ENCODE peak calls at places on chromosomes 6 and 20, in seven cellular contexts. One of them, this sample, is unnamed.

GRCh38 chr6:54579011-54579410 is 267.6 kb upstream of the FAM83B start:
- DNase-seq in HepG2: no peak
- DNase-seq in HCT116: no peak
- DNase-seq in NT2/D1: peak; percentile 18
- DNase-seq in H1: no peak
- DNase-seq in K562: no peak
- DNase-seq in SK-N-SH: no peak
- DNase-seq in this sample: no peak

GRCh38 chr6:68012822-68013221 is 622.3 kb upstream of the ADGRB3 start:
- DNase-seq in NT2/D1: no peak
- DNase-seq in HepG2: no peak
- DNase-seq in H1: no peak
- DNase-seq in HCT116: no peak
- DNase-seq in SK-N-SH: no peak
- DNase-seq in K562: no peak
- DNase-seq in this sample: no peak

GRCh38 chr20:60031107-60031506 is 72.9 kb downstream of the CDH26 start:
- DNase-seq in SK-N-SH: no peak
- DNase-seq in H1: no peak
- DNase-seq in HepG2: no peak
- DNase-seq in HCT116: no peak
- DNase-seq in NT2/D1: no peak
- DNase-seq in K562: no peak
- DNase-seq in this sample: no peak

GRCh38 chr20:34195355-34195754 is 45.9 kb upstream of the ASIP start:
- DNase-seq in K562: no peak
- DNase-seq in HCT116: no peak
- DNase-seq in H1: no peak
- DNase-seq in HepG2: no peak
- DNase-seq in NT2/D1: no peak
- DNase-seq in SK-N-SH: no peak
- DNase-seq in this sample: no peak

GRCh38 chr6:136429264-136429663 is 121.0 kb downstream of the MAP7 start:
- DNase-seq in HCT116: no peak
- DNase-seq in HepG2: no peak
- DNase-seq in SK-N-SH: peak; percentile 28
- DNase-seq in NT2/D1: no peak
- DNase-seq in K562: no peak
- DNase-seq in H1: no peak
- DNase-seq in this sample: no peak

GRCh38 chr20:56422131-56422823 is 10.2 kb downstream of the CASS4 start:
- DNase-seq in HepG2: peak; percentile 81
- DNase-seq in NT2/D1: no peak
- DNase-seq in SK-N-SH: no peak
- DNase-seq in H1: no peak
- DNase-seq in HCT116: peak; percentile 38
- DNase-seq in K562: no peak
- DNase-seq in this sample: no peak

GRCh38 chr20:14632906-14633305 is 295.5 kb upstream of the FLRT3 start:
- DNase-seq in SK-N-SH: no peak
- DNase-seq in H1: no peak
- DNase-seq in K562: no peak
- DNase-seq in HepG2: peak; percentile 20
- DNase-seq in NT2/D1: no peak
- DNase-seq in HCT116: no peak
- DNase-seq in this sample: no peak

GRCh38 chr6:106870069-106870468 is 104.5 kb downstream of the CD24 start:
- DNase-seq in K562: no peak
- DNase-seq in H1: no peak
- DNase-seq in HCT116: no peak
- DNase-seq in SK-N-SH: no peak
- DNase-seq in HepG2: peak; percentile 29
- DNase-seq in NT2/D1: no peak
- DNase-seq in this sample: no peak

GRCh38 chr20:19252670-19253120 is 40.3 kb downstream of the SLC24A3 start:
- DNase-seq in HepG2: no peak
- DNase-seq in SK-N-SH: no peak
- DNase-seq in K562: no peak
- DNase-seq in H1: no peak
- DNase-seq in HCT116: no peak
- DNase-seq in NT2/D1: no peak
- DNase-seq in this sample: no peak

GRCh38 chr6:15754035-15754705 is 91.3 kb upstream of the DTNBP1 start:
- DNase-seq in SK-N-SH: peak; percentile 25
- DNase-seq in H1: no peak
- DNase-seq in NT2/D1: no peak
- DNase-seq in HCT116: no peak
- DNase-seq in K562: peak; percentile 25
- DNase-seq in HepG2: no peak
- DNase-seq in this sample: no peak

GRCh38 chr6:4259391-4259790 is 124.0 kb upstream of the ECI2 start:
- DNase-seq in NT2/D1: no peak
- DNase-seq in SK-N-SH: no peak
- DNase-seq in H1: no peak
- DNase-seq in HCT116: no peak
- DNase-seq in K562: no peak
- DNase-seq in HepG2: no peak
- DNase-seq in this sample: no peak

GRCh38 chr6:5261545-5262109 is 314 bp downstream of the FARS2 start:
- DNase-seq in SK-N-SH: no peak
- DNase-seq in K562: no peak
- DNase-seq in H1: no peak
- DNase-seq in HCT116: no peak
- DNase-seq in HepG2: no peak
- DNase-seq in NT2/D1: no peak
- DNase-seq in this sample: no peak

GRCh38 chr6:19988555-19988954 is 151.4 kb downstream of the ID4 start:
- DNase-seq in K562: no peak
- DNase-seq in SK-N-SH: no peak
- DNase-seq in HepG2: peak; percentile 8
- DNase-seq in H1: no peak
- DNase-seq in HCT116: no peak
- DNase-seq in NT2/D1: no peak
- DNase-seq in this sample: no peak

GRCh38 chr6:24667378-24667803 is 514 bp downstream of the ACOT13 start:
- DNase-seq in HCT116: no peak
- DNase-seq in NT2/D1: no peak
- DNase-seq in SK-N-SH: peak; percentile 11
- DNase-seq in H1: no peak
- DNase-seq in HepG2: peak; percentile 54
- DNase-seq in K562: peak; percentile 24
- DNase-seq in this sample: no peak

GRCh38 chr20:44819936-44820335 is 9.6 kb upstream of the RIMS4 start:
- DNase-seq in NT2/D1: no peak
- DNase-seq in HCT116: no peak
- DNase-seq in HepG2: no peak
- DNase-seq in SK-N-SH: no peak
- DNase-seq in H1: no peak
- DNase-seq in K562: no peak
- DNase-seq in this sample: no peak

GRCh38 chr20:2518558-2518957 is 9.8 kb upstream of the ZNF343 start:
- DNase-seq in H1: no peak
- DNase-seq in K562: no peak
- DNase-seq in SK-N-SH: no peak
- DNase-seq in HepG2: no peak
- DNase-seq in HCT116: no peak
- DNase-seq in NT2/D1: no peak
- DNase-seq in this sample: no peak

GRCh38 chr6:111441678-111442243 is 41.3 kb downstream of the REV3L start:
- DNase-seq in HepG2: no peak
- DNase-seq in SK-N-SH: no peak
- DNase-seq in K562: no peak
- DNase-seq in NT2/D1: no peak
- DNase-seq in HCT116: no peak
- DNase-seq in H1: no peak
- DNase-seq in this sample: no peak

GRCh38 chr20:9021699-9022098 is 47.2 kb upstream of the PLCB4 start:
- DNase-seq in K562: peak; percentile 7
- DNase-seq in NT2/D1: peak; percentile 70
- DNase-seq in HCT116: no peak
- DNase-seq in SK-N-SH: no peak
- DNase-seq in H1: peak; percentile 43
- DNase-seq in HepG2: no peak
- DNase-seq in this sample: no peak

GRCh38 chr6:122657601-122658000 is 47.4 kb downstream of the PKIB start:
- DNase-seq in NT2/D1: no peak
- DNase-seq in K562: no peak
- DNase-seq in HepG2: no peak
- DNase-seq in H1: no peak
- DNase-seq in HCT116: no peak
- DNase-seq in SK-N-SH: no peak
- DNase-seq in this sample: no peak

GRCh38 chr20:62485062-62485700 is 9.4 kb upstream of the GATA5 start:
- DNase-seq in NT2/D1: no peak
- DNase-seq in HepG2: no peak
- DNase-seq in HCT116: no peak
- DNase-seq in K562: peak; percentile 67
- DNase-seq in H1: no peak
- DNase-seq in SK-N-SH: no peak
- DNase-seq in this sample: no peak

GRCh38 chr6:109420751-109421150 is 19.7 kb downstream of the PPIL6 start:
- DNase-seq in K562: no peak
- DNase-seq in SK-N-SH: no peak
- DNase-seq in HCT116: no peak
- DNase-seq in NT2/D1: no peak
- DNase-seq in HepG2: no peak
- DNase-seq in H1: no peak
- DNase-seq in this sample: no peak

GRCh38 chr6:154593122-154593521 is 82.6 kb upstream of the CNKSR3 start:
- DNase-seq in NT2/D1: no peak
- DNase-seq in HepG2: peak; percentile 16
- DNase-seq in HCT116: no peak
- DNase-seq in H1: no peak
- DNase-seq in K562: peak; percentile 52
- DNase-seq in SK-N-SH: no peak
- DNase-seq in this sample: no peak

GRCh38 chr6:129544892-129545612 is 164.9 kb downstream of the ARHGAP18 start:
- DNase-seq in NT2/D1: no peak
- DNase-seq in K562: no peak
- DNase-seq in HepG2: no peak
- DNase-seq in SK-N-SH: no peak
- DNase-seq in H1: no peak
- DNase-seq in HCT116: no peak
- DNase-seq in this sample: no peak

GRCh38 chr20:36573798-36574277 is 441 bp downstream of the TGIF2 start:
- DNase-seq in H1: no peak
- DNase-seq in HepG2: peak; percentile 48
- DNase-seq in K562: peak; percentile 66
- DNase-seq in HCT116: no peak
- DNase-seq in NT2/D1: no peak
- DNase-seq in SK-N-SH: peak; percentile 73
- DNase-seq in this sample: no peak

DNA sequence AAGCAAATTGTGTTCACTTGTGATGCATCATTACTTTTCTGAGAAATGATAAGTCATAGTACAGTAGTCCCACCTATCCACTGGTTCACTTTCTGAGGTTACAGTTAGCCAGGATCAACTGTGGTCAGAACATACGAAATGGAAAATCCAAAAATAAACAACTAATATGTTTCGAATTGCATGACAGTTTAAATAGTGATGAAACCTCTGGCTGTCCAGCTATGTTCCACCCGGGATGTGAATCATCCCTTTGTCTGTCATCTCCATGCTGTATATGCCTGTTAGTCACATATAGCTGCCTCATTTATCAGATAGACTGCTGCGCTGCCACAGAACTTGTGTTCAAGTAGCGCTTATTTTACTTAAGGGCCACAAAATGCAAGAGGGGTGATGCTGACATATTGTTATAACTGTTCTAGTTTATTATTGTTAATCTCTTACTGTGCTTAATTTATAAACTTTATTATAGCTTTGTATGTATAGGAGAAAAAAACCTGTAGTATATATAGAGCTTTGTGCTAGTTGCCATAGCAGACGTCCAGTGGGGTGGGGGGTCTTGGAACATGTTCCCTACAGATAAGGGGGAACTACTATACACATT is 29.2 kb downstream of the AFDN start:
- DNase-seq in HepG2: peak; percentile 96
- DNase-seq in NT2/D1: no peak
- DNase-seq in HCT116: peak; percentile 19
- DNase-seq in H1: no peak
- DNase-seq in K562: peak; percentile 54
- DNase-seq in SK-N-SH: no peak
- DNase-seq in this sample: no peak
- TF ChIP-seq YY1 in HepG2: no peak
- TF ChIP-seq YY1 in NT2/D1: no peak
- TF ChIP-seq YY1 in HCT116: no peak
- TF ChIP-seq YY1 in H1: no peak
- TF ChIP-seq YY1 in K562: no peak
- TF ChIP-seq YY1 in SK-N-SH: no peak
- TF ChIP-seq YY1 in this sample: no peak

GRCh38 chr6:150118208-150118607 is 24.6 kb upstream of the PPP1R14C start:
- DNase-seq in HCT116: no peak
- DNase-seq in NT2/D1: no peak
- DNase-seq in H1: no peak
- DNase-seq in HepG2: no peak
- DNase-seq in K562: no peak
- DNase-seq in SK-N-SH: no peak
- DNase-seq in this sample: no peak
- TF ChIP-seq YY1 in HCT116: no peak
- TF ChIP-seq YY1 in NT2/D1: no peak
- TF ChIP-seq YY1 in H1: no peak
- TF ChIP-seq YY1 in HepG2: no peak
- TF ChIP-seq YY1 in K562: no peak
- TF ChIP-seq YY1 in SK-N-SH: no peak
- TF ChIP-seq YY1 in this sample: no peak

DNA sequence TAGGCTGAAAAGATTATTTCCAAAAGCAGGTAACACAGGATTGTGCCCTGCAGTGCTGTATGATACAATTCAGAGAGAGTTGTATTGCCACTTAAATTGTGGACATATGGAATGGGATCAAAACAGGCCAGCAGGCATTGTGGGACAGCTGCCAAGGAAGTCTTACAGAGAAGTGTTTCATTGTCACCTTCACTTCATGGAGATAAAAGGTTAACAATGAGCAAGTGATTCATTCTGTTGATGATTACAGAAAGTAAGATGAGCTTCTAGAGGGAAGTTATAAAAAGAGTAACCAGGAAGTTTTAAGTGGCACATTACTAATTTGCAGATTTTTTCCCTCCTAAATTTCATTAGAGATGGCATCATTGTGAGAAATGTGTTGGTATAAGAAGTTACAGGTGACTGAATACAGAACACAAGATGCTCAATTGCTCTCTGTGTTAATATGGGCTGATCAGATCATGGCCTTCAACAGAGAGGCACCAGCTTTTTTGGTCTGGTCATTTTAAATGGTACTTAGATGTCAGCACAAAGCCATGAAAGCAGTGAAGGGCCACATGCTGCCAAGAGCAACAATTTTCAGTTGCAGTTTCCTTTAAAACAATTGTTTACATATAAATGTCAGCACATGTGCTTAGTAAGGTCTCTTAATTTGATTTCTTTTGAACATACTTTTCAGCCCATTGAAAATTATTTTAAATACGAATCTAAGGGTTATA is 402.5 kb upstream of the FKBP1C start:
- DNase-seq in H1: no peak
- DNase-seq in K562: no peak
- DNase-seq in HepG2: no peak
- DNase-seq in SK-N-SH: no peak
- DNase-seq in HCT116: no peak
- DNase-seq in NT2/D1: no peak
- DNase-seq in this sample: no peak
- TF ChIP-seq YY1 in H1: no peak
- TF ChIP-seq YY1 in K562: no peak
- TF ChIP-seq YY1 in HepG2: no peak
- TF ChIP-seq YY1 in SK-N-SH: no peak
- TF ChIP-seq YY1 in HCT116: no peak
- TF ChIP-seq YY1 in NT2/D1: no peak
- TF ChIP-seq YY1 in this sample: no peak

GRCh38 chr6:28747631-28748157 is 176.1 kb downstream of the TRIM27 start:
- DNase-seq in HepG2: peak; percentile 81
- DNase-seq in SK-N-SH: no peak
- DNase-seq in H1: peak; percentile 90
- DNase-seq in NT2/D1: no peak
- DNase-seq in HCT116: peak; percentile 90
- DNase-seq in K562: peak; percentile 79
- DNase-seq in this sample: no peak
- TF ChIP-seq YY1 in HepG2: no peak
- TF ChIP-seq YY1 in SK-N-SH: no peak
- TF ChIP-seq YY1 in H1: no peak
- TF ChIP-seq YY1 in NT2/D1: no peak
- TF ChIP-seq YY1 in HCT116: peak; percentile 47
- TF ChIP-seq YY1 in K562: no peak
- TF ChIP-seq YY1 in this sample: no peak

This sample was measured in GM12878.